ENCODE peak calls at places on chromosomes 4 and X, in eight cellular contexts. I is iPS-NIHi11; R is GM23338; U is GM04504; H is H9; L is stimulated activated naive B cell treated with anti-CD40 and anti-IgM and Interleukin-4, amounts not matched to agents 10 μg/mL and 1 μg/mL and 100 μg/mL, for 72 hours; J is activated T-helper 1 cell treated with anti-CD3 and anti-CD28 coated beads, Interleukin-2, amount 50 U/mL, for 16 hours; Q is hypothalamus. B is an unnamed sample.

GRCh38 chrX:25442501-25442900 is 426.7 kb upstream of the ARX start:
- DNase-seq in I (no peak), R (peak), U (no peak), H (no peak), L (no peak), J (no peak), Q (no peak), B (no peak)

GRCh38 chr4:145861331-145862318 is 77.0 kb downstream of the ZNF827 start:
- DNase-seq in I (peak), R (peak), U (no peak), H (peak), L (no peak), J (no peak), Q (no peak), B (no peak)

GRCh38 chrX:21528076-21528475 is 130.1 kb downstream of the KLHL34 start:
- DNase-seq in I (no peak), R (no peak), U (no peak), H (no peak), L (no peak), J (no peak), Q (no peak), B (no peak)

GRCh38 chr4:185244763-185245162 is 35.4 kb downstream of the SNX25 start:
- DNase-seq in I (no peak), R (no peak), U (no peak), H (no peak), L (no peak), J (no peak), Q (no peak), B (no peak)

GRCh38 chr4:156294577-156294976 is 340.9 kb upstream of the CTSO start:
- DNase-seq in I (peak), R (peak), U (no peak), H (peak), L (no peak), J (no peak), Q (no peak), B (no peak)

GRCh38 chr4:5955856-5956255 is 62.4 kb downstream of the C4orf50 start:
- DNase-seq in I (no peak), R (no peak), U (no peak), H (no peak), L (no peak), J (no peak), Q (no peak), B (no peak)

GRCh38 chrX:123961268-123962005 is at the start of gene STAG2:
- DNase-seq in I (peak), R (peak), U (peak), H (peak), L (peak), J (peak), Q (peak), B (peak)

GRCh38 chrX:97234471-97235097 is 350.9 kb downstream of the RPA4 start:
- DNase-seq in I (no peak), R (no peak), U (no peak), H (no peak), L (no peak), J (no peak), Q (no peak), B (no peak)

GRCh38 chr4:139014391-139015268 is 951 bp upstream of the NOCT start:
- DNase-seq in I (peak), R (peak), U (peak), H (no peak), L (no peak), J (no peak), Q (no peak), B (no peak)

GRCh38 chr4:16461362-16461761 is 235.1 kb upstream of the TAPT1 start:
- DNase-seq in I (no peak), R (no peak), U (no peak), H (no peak), L (no peak), J (no peak), Q (no peak), B (no peak)

GRCh38 chr4:168248311-168248710 is 70.2 kb downstream of the DDX60 start:
- DNase-seq in I (no peak), R (no peak), U (peak), H (no peak), L (no peak), J (no peak), Q (no peak), B (no peak)

GRCh38 chr4:76897522-76898384 is at the start of gene SOWAHB:
- DNase-seq in I (peak), R (peak), U (no peak), H (peak), L (peak), J (peak), Q (peak), B (no peak)

GRCh38 chrX:85627363-85627762 is 247.9 kb upstream of the POF1B start:
- DNase-seq in I (no peak), R (peak), U (no peak), H (no peak), L (no peak), J (no peak), Q (no peak), B (no peak)

GRCh38 chr4:158496030-158496741 is 25.5 kb upstream of the RXFP1 start:
- DNase-seq in I (peak), R (peak), U (no peak), H (peak), L (no peak), J (no peak), Q (no peak), B (no peak)

GRCh38 chrX:109830704-109831206 is 97.7 kb upstream of the ACSL4 start:
- DNase-seq in I (no peak), R (no peak), U (peak), H (no peak), L (no peak), J (no peak), Q (no peak), B (no peak)

GRCh38 chrX:13463608-13464007 is 105.8 kb upstream of the EGFL6 start:
- DNase-seq in I (no peak), R (no peak), U (peak), H (no peak), L (no peak), J (no peak), Q (no peak), B (no peak)

GRCh38 chr4:161577604-161578301 is 586.0 kb downstream of the FSTL5 start:
- DNase-seq in I (no peak), R (no peak), U (peak), H (no peak), L (no peak), J (no peak), Q (no peak), B (no peak)

GRCh38 chrX:126658447-126658846 is 105.8 kb upstream of the DCAF12L1 start:
- DNase-seq in I (no peak), R (no peak), U (no peak), H (no peak), L (no peak), J (no peak), Q (no peak), B (no peak)

GRCh38 chrX:19704117-19704516 is 183.3 kb downstream of the SH3KBP1 start:
- DNase-seq in I (no peak), R (no peak), U (no peak), H (no peak), L (no peak), J (no peak), Q (no peak), B (no peak)

GRCh38 chr4:95165926-95166524 is 382.7 kb downstream of the UNC5C start:
- DNase-seq in I (peak), R (peak), U (peak), H (no peak), L (no peak), J (no peak), Q (peak), B (peak)

GRCh38 chrX:650801-651200 is 20.2 kb downstream of the SHOX start:
- DNase-seq in I (no peak), R (no peak), U (no peak), H (no peak), L (no peak), J (no peak), Q (no peak), B (no peak)